ENCODE peak calls at places on chromosomes 7 and 10, in five cellular contexts. D is astrocyte of the spinal cord; O is A549; X is CD8-positive, alpha-beta T cell; U is tibial artery. M is an unnamed sample.

GRCh38 chr7:100621554-100621953 is 9.2 kb downstream of the MOSPD3 start:
- DNase-seq in D (no peak), O (no peak), X (no peak), U (no peak), M (no peak)

GRCh38 chr10:95508730-95509129 is 52.4 kb downstream of the SORBS1 start:
- DNase-seq in D (peak), O (no peak), X (no peak), U (no peak), M (peak)

GRCh38 chr10:87861566-87861952 is 1.8 kb downstream of the KLLN start:
- DNase-seq in D (peak), O (no peak), X (no peak), U (peak), M (peak)

GRCh38 chr7:11170863-11171568 is 197.3 kb downstream of the PHF14 start:
- DNase-seq in D (no peak), O (no peak), X (no peak), U (no peak), M (no peak)

GRCh38 chr7:31688347-31688746 is 1.3 kb downstream of the PPP1R17 start:
- DNase-seq in D (no peak), O (no peak), X (no peak), U (no peak), M (no peak)

GRCh38 chr10:118850418-118851061 is 95.8 kb upstream of the CACUL1 start:
- DNase-seq in D (peak), O (no peak), X (peak), U (no peak), M (peak)

GRCh38 chr7:75920431-75921161 is 5.6 kb downstream of the POR start:
- DNase-seq in D (no peak), O (no peak), X (peak), U (no peak), M (peak)

GRCh38 chr7:25391295-25391861 is 163.1 kb upstream of the NPVF start:
- DNase-seq in D (peak), O (peak), X (no peak), U (no peak), M (peak)

GRCh38 chr10:102831322-102832071 is 5.7 kb downstream of the CYP17A1 start:
- DNase-seq in D (peak), O (no peak), X (no peak), U (no peak), M (no peak)

GRCh38 chr10:117553171-117553814 is 10.7 kb downstream of the EMX2 start:
- DNase-seq in D (no peak), O (no peak), X (no peak), U (no peak), M (no peak)

GRCh38 chr10:93954299-93954698 is 39.4 kb upstream of the PLCE1 start:
- DNase-seq in D (no peak), O (no peak), X (no peak), U (no peak), M (no peak)

GRCh38 chr7:26857534-26858228 is 6.7 kb downstream of the SKAP2 start:
- DNase-seq in D (peak), O (no peak), X (no peak), U (no peak), M (peak)

GRCh38 chr10:49010831-49011230 is 71.2 kb upstream of the LRRC18 start:
- DNase-seq in D (no peak), O (no peak), X (no peak), U (no peak), M (no peak)

GRCh38 chr7:134724606-134725005 is 54.8 kb upstream of the CALD1 start:
- DNase-seq in D (peak), O (peak), X (no peak), U (no peak), M (peak)

GRCh38 chr7:132516042-132516840 is 60.0 kb downstream of the PLXNA4 start:
- DNase-seq in D (peak), O (no peak), X (no peak), U (no peak), M (peak)

GRCh38 chr10:45444976-45445898 is 71.2 kb downstream of the ALOX5 start:
- DNase-seq in D (no peak), O (no peak), X (no peak), U (no peak), M (no peak)

GRCh38 chr7:158186406-158186805 is 401.2 kb downstream of the PTPRN2 start:
- DNase-seq in D (no peak), O (no peak), X (no peak), U (no peak), M (no peak)

GRCh38 chr10:78413294-78414055 is 379.8 kb downstream of the RPS24 start:
- DNase-seq in D (no peak), O (no peak), X (no peak), U (peak), M (no peak)

GRCh38 chr7:42017356-42017986 is 219.5 kb downstream of the GLI3 start:
- DNase-seq in D (no peak), O (no peak), X (no peak), U (no peak), M (no peak)

GRCh38 chr7:150716939-150717338 is 526 bp downstream of the GIMAP1 start:
- DNase-seq in D (no peak), O (no peak), X (peak), U (no peak), M (no peak)

GRCh38 chr7:50632561-50633413 is 67.6 kb upstream of the DDC start:
- DNase-seq in D (peak), O (peak), X (peak), U (peak), M (peak)

GRCh38 chr7:42672339-42672990 is 239.4 kb downstream of the C7orf25 start:
- DNase-seq in D (no peak), O (no peak), X (no peak), U (no peak), M (no peak)

GRCh38 chr10:49512121-49512809 is 26.7 kb downstream of the ERCC6 start:
- DNase-seq in D (peak), O (peak), X (no peak), U (no peak), M (peak)

GRCh38 chr7:158732483-158733219 is 28.0 kb upstream of the NCAPG2 start:
- DNase-seq in D (no peak), O (no peak), X (no peak), U (no peak), M (no peak)

GRCh38 chr7:94655884-94656657 is at the start of gene SGCE:
- DNase-seq in D (peak), O (peak), X (peak), U (peak), M (peak)

GRCh38 chr7:1708640-1709249 is 38.7 kb downstream of the ELFN1 start:
- DNase-seq in D (no peak), O (no peak), X (no peak), U (peak), M (no peak)

GRCh38 chr10:72337039-72337629 is 17.6 kb downstream of the DNAJB12 start:
- DNase-seq in D (peak), O (peak), X (peak), U (peak), M (peak)

GRCh38 chr7:134315679-134316538 is 821 bp downstream of the SLC35B4 start:
- DNase-seq in D (peak), O (peak), X (no peak), U (no peak), M (peak)

GRCh38 chr7:41268874-41269273 is 434.0 kb downstream of the INHBA start:
- DNase-seq in D (no peak), O (no peak), X (no peak), U (no peak), M (no peak)

GRCh38 chr10:4837551-4837950 is 11.5 kb downstream of the AKR1E2 start:
- DNase-seq in D (no peak), O (no peak), X (no peak), U (no peak), M (no peak)

GRCh38 chr7:87083865-87084519 is 24.5 kb upstream of the ELAPOR2 start:
- DNase-seq in D (no peak), O (no peak), X (no peak), U (no peak), M (no peak)

GRCh38 chr10:99631496-99631895 is 11.3 kb upstream of the SLC25A28 start:
- DNase-seq in D (no peak), O (no peak), X (no peak), U (no peak), M (peak)

GRCh38 chr7:43211276-43211675 is 98.8 kb downstream of the HECW1 start:
- DNase-seq in D (no peak), O (peak), X (no peak), U (no peak), M (no peak)

GRCh38 chr7:123012435-123012834 is 16.9 kb upstream of the TAS2R16 start:
- DNase-seq in D (no peak), O (no peak), X (no peak), U (no peak), M (no peak)

GRCh38 chr7:116222501-116222900 is 12.2 kb downstream of the TES start:
- DNase-seq in D (no peak), O (no peak), X (no peak), U (no peak), M (no peak)
- H3K4me3 ChIP-seq in D (no peak), O (no peak), X (no peak), U (peak), M (no peak)

DNA sequence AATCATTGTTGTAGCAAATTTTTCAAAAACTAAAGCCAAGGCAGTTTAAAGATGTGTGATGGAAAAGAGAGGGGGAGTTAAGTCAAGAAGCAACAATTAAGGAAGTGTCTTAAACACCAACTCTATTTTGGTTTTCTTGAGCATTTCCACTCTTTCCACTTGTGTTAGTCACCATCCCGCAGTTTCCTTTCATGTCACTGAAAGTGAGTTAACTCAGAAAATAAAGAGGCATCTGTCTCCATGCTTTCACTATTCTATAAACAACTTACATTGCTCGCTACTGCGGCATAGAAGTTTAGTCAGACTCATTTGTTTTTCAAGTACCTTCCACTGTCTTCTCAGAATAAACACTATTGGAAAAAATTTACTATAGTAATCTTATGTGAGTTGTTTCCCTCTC is 284.9 kb upstream of the SEMA3D start:
- DNase-seq in D (peak), O (no peak), X (no peak), U (no peak), M (peak)
- TF ChIP-seq CTCF in D (no peak), O (no peak), X (no peak), U (no peak), M (no peak)

GRCh38 chr10:124062390-124062789 is 31.0 kb downstream of the CHST15 start:
- DNase-seq in D (no peak), O (no peak), X (no peak), U (no peak), M (no peak)

GRCh38 chr10:124064158-124064603 is 29.2 kb downstream of the CHST15 start:
- DNase-seq in D (no peak), O (peak), X (no peak), U (no peak), M (no peak)

GRCh38 chr10:124064676-124065075 is 28.7 kb downstream of the CHST15 start:
- DNase-seq in D (no peak), O (no peak), X (no peak), U (no peak), M (no peak)

GRCh38 chr10:124065382-124066155 is 27.8 kb downstream of the CHST15 start:
- DNase-seq in D (no peak), O (no peak), X (no peak), U (no peak), M (no peak)

GRCh38 chr10:124063736-124064135 is 29.7 kb downstream of the CHST15 start:
- DNase-seq in D (peak), O (peak), X (no peak), U (no peak), M (peak)
- H3K4me3 ChIP-seq in D (no peak), O (no peak), X (no peak), U (no peak), M (no peak)

DNA sequence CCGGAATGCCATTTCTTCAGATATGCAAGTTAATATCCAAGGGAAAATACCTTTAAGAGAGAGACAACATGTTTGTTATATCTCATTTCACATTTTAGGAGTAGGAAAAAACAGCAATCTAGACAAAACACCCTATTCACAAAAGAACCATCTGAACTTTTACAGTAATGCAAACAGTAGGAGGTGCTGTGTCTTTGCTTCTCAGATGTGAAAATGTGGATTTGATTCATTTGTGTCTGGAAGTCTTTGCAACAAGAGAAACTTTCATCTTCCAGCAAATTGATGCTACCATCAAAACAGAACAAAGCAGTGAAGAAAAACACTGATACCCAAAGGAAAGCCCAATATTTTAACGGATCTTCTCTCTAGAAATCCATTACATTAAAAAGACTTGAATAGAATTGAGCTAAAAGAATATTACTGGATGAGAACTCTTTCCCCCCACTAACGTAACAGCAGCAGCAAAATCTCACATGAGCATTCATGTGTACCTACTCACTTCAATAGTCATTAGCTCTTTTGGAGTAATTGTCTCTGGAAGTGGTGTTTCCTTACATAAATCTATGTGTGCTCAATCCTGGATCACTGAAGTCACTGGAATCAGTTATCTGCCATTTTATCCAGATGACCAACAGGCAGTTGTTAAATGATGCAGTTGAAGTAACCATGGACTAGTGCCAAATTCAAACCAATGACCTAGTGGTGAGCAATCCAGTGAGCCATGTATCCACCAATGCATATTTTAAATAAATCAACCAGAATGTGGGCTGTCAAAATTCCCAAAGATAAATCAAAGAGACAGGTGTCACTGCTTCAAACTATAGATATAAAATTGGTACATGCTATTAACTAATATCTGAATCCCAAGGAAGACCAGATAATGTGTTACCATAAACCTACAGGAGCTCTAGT is 1.8 kb downstream of the SEMA3C start:
- DNase-seq in D (peak), O (peak), X (no peak), U (no peak), M (peak)
- TF ChIP-seq CTCF in D (peak), O (peak), X (no peak), U (peak), M (peak)

GRCh38 chr7:155214328-155214986 is 83.2 kb upstream of the INSIG1 start:
- DNase-seq in D (no peak), O (no peak), X (no peak), U (peak), M (no peak)
- H3K4me3 ChIP-seq in D (peak), O (no peak), X (no peak), U (peak), M (no peak)

DNA sequence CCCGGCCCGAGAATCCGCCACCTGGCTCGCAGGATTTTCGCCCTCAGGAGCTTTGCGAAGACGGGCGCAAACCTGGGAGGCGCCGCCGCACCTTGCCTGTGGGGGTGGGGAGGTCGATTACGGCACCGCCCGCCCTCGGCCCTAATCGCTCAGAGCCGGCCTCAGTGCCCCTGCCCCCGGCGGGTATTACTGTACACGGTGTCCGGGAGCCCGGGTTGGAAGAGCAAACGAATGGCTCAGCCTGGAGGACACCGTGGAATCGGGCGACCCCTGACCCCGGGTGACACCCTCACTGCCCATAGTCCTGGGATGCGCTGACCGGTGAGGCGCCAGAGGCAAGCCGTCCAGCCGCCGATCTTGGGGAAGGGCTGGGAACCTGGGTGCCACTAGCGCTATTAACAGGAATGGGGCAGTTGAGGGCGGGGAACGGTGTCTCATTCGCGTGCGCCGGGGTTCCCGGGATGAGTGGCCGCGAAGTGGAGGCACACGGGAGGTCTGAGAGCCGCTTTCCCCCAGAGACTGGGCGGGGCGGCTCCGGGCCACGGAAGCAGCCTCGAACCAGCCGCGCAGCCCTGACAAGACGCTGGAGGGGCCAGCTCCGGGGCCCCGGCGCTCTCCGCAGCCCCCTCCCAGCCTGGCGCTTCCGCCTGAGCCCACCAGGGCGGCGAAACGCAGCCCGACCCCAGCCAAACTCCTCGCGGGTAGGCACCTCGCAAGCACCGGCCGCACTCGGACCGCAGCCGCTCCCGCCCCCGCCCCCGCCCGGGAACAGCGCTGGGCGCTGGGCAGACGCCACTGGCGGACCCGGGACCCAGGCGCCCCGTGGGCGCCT is 167.5 kb downstream of the NRF1 start:
- DNase-seq in D (no peak), O (peak), X (no peak), U (no peak), M (no peak)
- TF ChIP-seq CTCF in D (no peak), O (no peak), X (no peak), U (no peak), M (no peak)

GRCh38 chr10:111076191-111076681 is 593 bp upstream of the ADRA2A start:
- DNase-seq in D (peak), O (peak), X (peak), U (no peak), M (peak)

GRCh38 chr10:111076682-111077661 is at the start of gene ADRA2A:
- DNase-seq in D (peak), O (peak), X (no peak), U (no peak), M (peak)

GRCh38 chr10:111079241-111079760 is 2.5 kb downstream of the ADRA2A start:
- DNase-seq in D (no peak), O (no peak), X (no peak), U (no peak), M (no peak)

GRCh38 chr10:111078505-111079185 is 1.8 kb downstream of the ADRA2A start:
- DNase-seq in D (no peak), O (no peak), X (no peak), U (no peak), M (no peak)

DNA sequence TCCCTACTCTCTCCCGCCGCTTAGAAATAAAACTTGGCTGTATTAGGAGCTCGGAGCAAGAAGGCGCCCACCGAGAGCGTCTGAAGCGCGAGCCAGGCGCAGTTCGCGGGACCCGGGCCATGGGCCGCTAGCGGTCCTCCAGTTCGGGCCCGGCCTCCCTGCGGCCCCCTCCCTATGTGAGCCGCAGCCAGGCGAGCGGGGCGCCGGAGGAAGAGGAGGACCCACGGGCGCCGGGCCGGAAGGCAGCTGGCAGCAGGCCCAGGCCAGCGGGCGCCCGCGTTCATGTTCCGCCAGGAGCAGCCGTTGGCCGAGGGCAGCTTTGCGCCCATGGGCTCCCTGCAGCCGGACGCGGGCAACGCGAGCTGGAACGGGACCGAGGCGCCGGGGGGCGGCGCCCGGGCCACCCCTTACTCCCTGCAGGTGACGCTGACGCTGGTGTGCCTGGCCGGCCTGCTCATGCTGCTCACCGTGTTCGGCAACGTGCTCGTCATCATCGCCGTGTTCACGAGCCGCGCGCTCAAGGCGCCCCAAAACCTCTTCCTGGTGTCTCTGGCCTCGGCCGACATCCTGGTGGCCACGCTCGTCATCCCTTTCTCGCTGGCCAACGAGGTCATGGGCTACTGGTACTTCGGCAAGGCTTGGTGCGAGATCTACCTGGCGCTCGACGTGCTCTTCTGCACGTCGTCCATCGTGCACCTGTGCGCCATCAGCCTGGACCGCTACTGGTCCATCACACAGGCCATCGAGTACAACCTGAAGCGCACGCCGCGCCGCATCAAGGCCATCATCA is 1.1 kb downstream of the ADRA2A start:
- DNase-seq in D (peak), O (no peak), X (no peak), U (no peak), M (peak)
- H3K4me3 ChIP-seq in D (no peak), O (no peak), X (no peak), U (peak), M (peak)

GRCh38 chr7:19587291-19587690 is 121.5 kb downstream of the POLR1F start:
- DNase-seq in D (no peak), O (no peak), X (no peak), U (no peak), M (no peak)
- TF ChIP-seq CTCF in D (peak), O (no peak), X (no peak), U (no peak), M (no peak)

M was measured in fibroblast of pulmonary artery.